ENCODE peak calls at places on chromosome 6, in seven cellular contexts. M is heart right ventricle, I is breast epithelium, S is A549, G is adrenal gland, B is OCI-LY7, V is upper lobe of left lung. Q is an unnamed sample.

GRCh38 chr6:128696651-128697391 is 176.4 kb upstream of the PTPRK start:
- DNase-seq in S (peak), B (no peak), V (no peak), G (no peak), M (no peak), I (no peak), Q (no peak)

GRCh38 chr6:139334791-139335446 is 39.5 kb downstream of the CITED2 start:
- DNase-seq in B (no peak), G (no peak), I (no peak), V (no peak), S (no peak), M (peak), Q (no peak)

GRCh38 chr6:8315154-8315553 is 120.2 kb downstream of the SLC35B3 start:
- DNase-seq in M (no peak), V (no peak), I (no peak), S (no peak), G (no peak), B (no peak), Q (no peak)

GRCh38 chr6:13811627-13812358 is 2.6 kb downstream of the MCUR1 start:
- DNase-seq in V (peak), B (no peak), G (peak), S (no peak), I (no peak), M (no peak), Q (peak)

GRCh38 chr6:168968228-168968627 is 285.4 kb downstream of the THBS2 start:
- DNase-seq in G (no peak), B (peak), M (peak), V (no peak), S (no peak), I (peak), Q (no peak)

GRCh38 chr6:167735498-167736201 is 91.1 kb upstream of the AFDN start:
- DNase-seq in M (no peak), S (no peak), G (no peak), V (no peak), B (no peak), I (no peak), Q (no peak)

GRCh38 chr6:72976389-72976900 is 248.9 kb downstream of the KHDC1L start:
- DNase-seq in V (no peak), B (no peak), I (no peak), S (no peak), G (no peak), M (no peak), Q (no peak)

GRCh38 chr6:95266537-95267258 is 310.6 kb upstream of the MANEA start:
- DNase-seq in V (no peak), G (no peak), M (no peak), I (no peak), S (no peak), B (no peak), Q (no peak)

GRCh38 chr6:41039060-41039998 is at the start of gene UNC5CL:
- DNase-seq in I (no peak), B (peak), M (no peak), G (peak), V (peak), S (peak), Q (peak)

GRCh38 chr6:41111017-41111416 is 38.2 kb downstream of the NFYA start:
- DNase-seq in I (no peak), B (no peak), S (no peak), M (no peak), G (no peak), V (no peak), Q (no peak)

GRCh38 chr6:5464096-5464885 is 203.0 kb downstream of the FARS2 start:
- DNase-seq in M (no peak), B (no peak), G (no peak), S (no peak), V (no peak), I (no peak), Q (no peak)

GRCh38 chr6:135638108-135638507 is 140.6 kb upstream of the AHI1 start:
- DNase-seq in G (no peak), S (no peak), M (no peak), B (no peak), I (no peak), V (no peak), Q (no peak)

GRCh38 chr6:88983532-88983931 is 20.1 kb upstream of the RNGTT start:
- DNase-seq in M (no peak), G (peak), S (peak), B (peak), I (no peak), V (peak), Q (no peak)

GRCh38 chr6:69456086-69456485 is 340.7 kb downstream of the LMBRD1 start:
- DNase-seq in S (no peak), I (no peak), G (no peak), M (no peak), B (no peak), V (no peak), Q (no peak)

DNA sequence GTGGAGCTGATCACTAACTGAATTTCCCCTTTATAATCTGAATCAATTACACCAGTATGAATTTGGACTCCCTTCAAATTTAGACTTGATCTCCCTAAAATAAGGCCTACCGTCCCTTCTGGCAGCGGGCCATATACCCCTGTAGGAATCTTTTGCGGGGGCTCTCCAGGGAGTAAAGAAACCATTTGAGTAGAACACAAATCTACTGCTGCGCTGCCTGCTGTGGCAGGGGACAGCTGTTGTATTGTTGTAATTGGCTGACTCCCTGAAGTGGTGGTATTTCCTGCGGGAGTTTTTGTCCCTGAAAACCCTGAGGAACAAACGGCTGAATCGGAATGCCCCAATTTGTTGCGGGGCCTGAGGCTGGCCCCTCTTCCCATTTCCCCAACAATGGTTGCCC is 16.0 kb upstream of the PTCRA start:
- DNase-seq in S (no peak), B (no peak), M (no peak), V (no peak), I (no peak), G (no peak), Q (no peak)
- H3K27ac ChIP-seq in S (no peak), B (no peak), M (no peak), V (no peak), I (no peak), G (no peak), Q (no peak)

GRCh38 chr6:161443868-161444267 is 170.0 kb upstream of the AGPAT4 start:
- DNase-seq in S (no peak), B (no peak), M (peak), G (no peak), V (no peak), I (no peak), Q (no peak)
- TF ChIP-seq CTCF in S (no peak), B (no peak), M (no peak), G (no peak), V (no peak), I (no peak), Q (no peak)

GRCh38 chr6:143262037-143262436 is 188.5 kb downstream of the ADAT2 start:
- DNase-seq in V (no peak), B (no peak), G (no peak), M (no peak), S (no peak), I (no peak), Q (no peak)

GRCh38 chr6:143262859-143263258 is 187.6 kb downstream of the ADAT2 start:
- DNase-seq in I (no peak), S (no peak), V (no peak), M (no peak), B (no peak), G (no peak), Q (no peak)

GRCh38 chr6:143253630-143254029 is 192.9 kb downstream of the AIG1 start:
- DNase-seq in S (no peak), B (no peak), V (no peak), I (no peak), M (no peak), G (no peak), Q (no peak)

GRCh38 chr6:143260857-143261256 is 189.6 kb downstream of the ADAT2 start:
- DNase-seq in M (no peak), G (no peak), V (no peak), I (no peak), B (no peak), S (no peak), Q (no peak)

GRCh38 chr6:143258945-143259344 is 191.6 kb downstream of the ADAT2 start:
- DNase-seq in M (no peak), V (no peak), I (no peak), S (no peak), B (peak), G (no peak), Q (no peak)
- H3K27ac ChIP-seq in M (no peak), V (no peak), I (no peak), S (no peak), B (no peak), G (no peak), Q (no peak)

GRCh38 chr6:116779569-116780164 is 14.1 kb upstream of the FAM162B start:
- DNase-seq in G (no peak), I (no peak), B (peak), V (no peak), M (no peak), S (peak), Q (no peak)
- TF ChIP-seq CTCF in G (peak), I (no peak), B (peak), V (no peak), M (peak), S (peak), Q (peak)

DNA sequence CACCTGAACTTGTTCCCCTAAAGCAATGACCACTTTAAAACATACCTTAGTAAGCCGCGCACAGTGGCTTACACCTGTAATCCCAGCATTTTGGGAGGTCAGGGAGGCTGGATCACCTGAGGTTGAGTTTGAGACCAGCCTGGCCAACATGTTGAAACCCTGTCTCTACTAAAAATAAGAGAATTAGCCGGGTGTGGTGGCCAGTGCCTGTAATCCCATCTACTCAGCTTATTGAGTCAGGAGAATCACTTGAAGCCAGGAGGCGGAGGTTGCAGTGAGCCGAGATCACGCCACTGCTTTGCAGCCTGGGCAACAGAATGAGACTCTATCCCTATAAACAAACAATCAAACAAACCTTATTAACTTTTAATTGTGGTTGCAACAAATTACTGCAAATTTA is 1.6 kb upstream of the RAET1E start:
- DNase-seq in B (no peak), V (no peak), I (no peak), M (no peak), S (no peak), G (no peak), Q (no peak)
- H3K27ac ChIP-seq in B (no peak), V (no peak), I (peak), M (no peak), S (no peak), G (no peak), Q (no peak)

GRCh38 chr6:101232946-101233345 is 160.6 kb upstream of the GRIK2 start:
- DNase-seq in S (no peak), B (no peak), V (no peak), I (no peak), G (no peak), M (no peak), Q (no peak)
- TF ChIP-seq CTCF in S (no peak), B (no peak), V (no peak), I (no peak), G (no peak), M (no peak), Q (no peak)